ENCODE peak calls at places on chromosome 10, in eight cellular contexts. D, E, W, B, Z, T, I and F are unnamed samples.

GRCh38 chr10:133388973-133389818 is 4.8 kb upstream of the MTG1 start:
- DNase-seq in Z (no peak), D (no peak), I (no peak), B (peak; percentile 53), W (no peak), E (peak; percentile 45), T (no peak), F (peak; percentile 62)

GRCh38 chr10:13396369-13396768 is 48.3 kb upstream of the SEPHS1 start:
- DNase-seq in T (no peak), Z (no peak), D (no peak), E (no peak), B (no peak), W (no peak), I (no peak), F (no peak)

GRCh38 chr10:75246506-75246905 is 10.7 kb upstream of the COMTD1 start:
- DNase-seq in T (no peak), B (no peak), E (no peak), W (no peak), Z (no peak), I (no peak), D (no peak), F (no peak)

GRCh38 chr10:89043052-89043451 is 52.5 kb downstream of the FAS start:
- DNase-seq in D (no peak), Z (no peak), B (no peak), I (no peak), W (no peak), T (no peak), E (no peak), F (no peak)

GRCh38 chr10:80517416-80518142 is 20.1 kb upstream of the SH2D4B start:
- DNase-seq in T (no peak), Z (no peak), B (no peak), I (no peak), D (no peak), E (no peak), W (no peak), F (no peak)

GRCh38 chr10:93290661-93291354 is 191.3 kb downstream of the MYOF start:
- DNase-seq in B (no peak), I (no peak), W (no peak), E (no peak), Z (no peak), T (no peak), D (no peak), F (no peak)

GRCh38 chr10:2144584-2144983 is 407.3 kb upstream of the ADARB2 start:
- DNase-seq in D (no peak), T (no peak), W (no peak), B (no peak), E (no peak), I (no peak), Z (no peak), F (no peak)

GRCh38 chr10:8242295-8242872 is 187.9 kb downstream of the GATA3 start:
- DNase-seq in E (no peak), D (no peak), I (no peak), T (no peak), W (no peak), Z (no peak), B (no peak), F (no peak)

GRCh38 chr10:77648472-77648871 is 10.9 kb upstream of the KCNMA1 start:
- DNase-seq in T (no peak), E (no peak), I (no peak), W (no peak), D (no peak), B (no peak), Z (no peak), F (no peak)

GRCh38 chr10:91983403-91983802 is 59.8 kb downstream of the BTAF1 start:
- DNase-seq in B (no peak), I (no peak), W (no peak), E (no peak), T (no peak), Z (no peak), D (no peak), F (no peak)

GRCh38 chr10:89129850-89130396 is 77.2 kb downstream of the CH25H start:
- DNase-seq in W (no peak), T (no peak), Z (no peak), B (no peak), D (peak; percentile 25), I (no peak), E (no peak), F (no peak)

GRCh38 chr10:22615819-22616499 is 98.4 kb downstream of the PIP4K2A start:
- DNase-seq in E (no peak), T (no peak), Z (no peak), B (peak; percentile 67), D (peak; percentile 35), W (no peak), I (no peak), F (peak; percentile 45)

GRCh38 chr10:119693262-119693957 is 32.4 kb upstream of the INPP5F start:
- DNase-seq in I (no peak), T (no peak), B (no peak), E (no peak), Z (no peak), D (no peak), W (no peak), F (no peak)

GRCh38 chr10:63273575-63273974 is 140.4 kb downstream of the NRBF2 start:
- DNase-seq in Z (no peak), E (no peak), W (no peak), D (no peak), B (no peak), I (no peak), T (no peak), F (no peak)

GRCh38 chr10:13904053-13904452 is 317.3 kb downstream of the PRPF18 start:
- DNase-seq in Z (no peak), B (peak; percentile 56), I (no peak), D (peak; percentile 25), W (no peak), T (no peak), E (peak; percentile 47), F (no peak)

GRCh38 chr10:63466168-63466935 is 575 bp upstream of the JMJD1C start:
- DNase-seq in I (peak; percentile 70), B (peak; percentile 76), W (peak; percentile 69), D (peak; percentile 43), T (no peak), Z (peak; percentile 16), E (no peak), F (no peak)

GRCh38 chr10:7872041-7872442 is 53.7 kb downstream of the TAF3 start:
- DNase-seq in Z (no peak), D (no peak), I (peak; percentile 31), E (peak; percentile 22), W (no peak), B (no peak), T (no peak), F (no peak)

GRCh38 chr10:43198682-43199005 is 60.4 kb downstream of the CSGALNACT2 start:
- DNase-seq in W (no peak), B (peak; percentile 37), D (no peak), E (peak; percentile 19), I (no peak), Z (no peak), T (no peak), F (no peak)

GRCh38 chr10:102280397-102281015 is 35.2 kb downstream of the GBF1 start:
- DNase-seq in Z (no peak), W (no peak), T (no peak), E (no peak), D (peak; percentile 64), I (no peak), B (no peak), F (no peak)

GRCh38 chr10:102279104-102279503 is 33.8 kb downstream of the GBF1 start:
- DNase-seq in B (no peak), D (no peak), Z (no peak), W (no peak), T (no peak), I (no peak), E (no peak), F (no peak)

GRCh38 chr10:102283488-102283887 is 38.2 kb downstream of the GBF1 start:
- DNase-seq in W (no peak), Z (no peak), D (no peak), T (no peak), E (no peak), B (no peak), I (no peak), F (no peak)

GRCh38 chr10:102283890-102284289 is 38.6 kb downstream of the GBF1 start:
- DNase-seq in W (no peak), B (no peak), T (no peak), D (no peak), E (no peak), I (no peak), Z (no peak), F (no peak)

DNA sequence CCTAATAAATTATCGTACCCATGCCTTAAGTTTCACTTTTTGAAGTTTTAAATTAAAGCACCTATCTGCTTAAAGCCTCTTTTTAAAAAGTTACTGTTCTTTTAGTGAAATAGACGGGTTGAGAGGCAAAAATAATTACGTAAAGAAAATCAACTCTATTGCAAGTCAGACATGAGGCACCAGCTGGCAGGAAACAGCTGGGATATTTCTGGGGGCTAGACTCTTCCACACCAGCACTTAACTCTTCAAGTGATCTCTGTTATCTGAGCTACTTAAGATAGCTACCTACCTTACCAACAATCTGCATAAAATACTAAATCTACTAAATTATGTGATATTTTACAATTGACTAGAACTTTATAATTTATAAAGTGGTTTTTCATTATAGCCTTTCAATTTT is 35.8 kb downstream of the GBF1 start:
- DNase-seq in W (no peak), T (no peak), Z (no peak), E (no peak), I (no peak), B (no peak), D (no peak), F (no peak)
- H3K4me3 ChIP-seq in W (peak overlapping the region; percentile 31), T (no peak overlapping the region), Z (no peak overlapping the region), E (no peak overlapping the region), I (no peak overlapping the region), B (peak overlapping the region; percentile 46), D (peak overlapping the region; percentile 40), F (no peak overlapping the region)

GRCh38 chr10:11237571-11237970 is 219.9 kb downstream of the CELF2 start:
- DNase-seq in W (no peak), I (no peak), D (no peak), B (no peak), T (no peak), Z (no peak), E (no peak), F (no peak)
- H3K4me3 ChIP-seq in W (no peak overlapping the region), I (no peak overlapping the region), D (no peak overlapping the region), B (no peak overlapping the region), T (no peak overlapping the region), Z (no peak overlapping the region), E (no peak overlapping the region), F (no peak overlapping the region)

GRCh38 chr10:18404530-18404929 is 246.9 kb downstream of the NSUN6 start:
- DNase-seq in D (no peak), I (no peak), Z (no peak), W (no peak), E (no peak), T (no peak), B (no peak), F (no peak)
- H3K4me3 ChIP-seq in D (no peak overlapping the region), I (no peak overlapping the region), Z (no peak overlapping the region), W (no peak overlapping the region), E (no peak overlapping the region), T (no peak overlapping the region), B (no peak overlapping the region), F (no peak overlapping the region)

DNA sequence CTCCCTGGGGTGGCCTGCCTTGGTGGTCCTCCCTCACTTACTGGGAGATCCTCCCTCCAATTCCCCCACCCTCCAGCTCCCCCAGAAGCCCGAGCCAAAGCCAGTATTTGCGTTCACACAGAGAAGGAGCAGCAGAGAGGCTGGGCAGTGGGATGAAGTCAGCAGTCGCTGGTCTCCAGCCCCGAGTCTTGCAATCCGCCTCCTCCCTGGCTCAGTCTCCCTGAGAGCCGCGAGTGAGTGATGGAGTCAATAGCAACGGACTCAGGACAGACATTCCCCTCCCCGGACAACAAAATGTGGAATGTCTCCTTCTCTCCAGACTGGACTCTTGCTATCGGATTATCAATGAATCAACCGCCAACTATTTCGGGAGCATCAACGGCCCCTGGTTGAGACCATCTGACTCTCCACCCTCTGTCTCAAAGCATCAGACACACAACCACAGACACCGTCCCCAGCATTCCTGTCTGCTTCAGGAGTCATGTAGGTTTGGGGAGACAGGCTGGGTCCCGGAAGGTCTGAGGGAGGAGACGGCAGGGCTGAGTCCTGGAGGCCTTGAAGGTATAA is 178.4 kb downstream of the SH3PXD2A start:
- DNase-seq in D (peak; percentile 61), E (no peak), W (peak; percentile 91), B (peak; percentile 82), Z (no peak), I (no peak), T (peak; percentile 54), F (no peak)
- H3K4me3 ChIP-seq in D (no peak overlapping the region), E (no peak overlapping the region), W (no peak overlapping the region), B (no peak overlapping the region), Z (no peak overlapping the region), I (no peak overlapping the region), T (peak overlapping the region; percentile 36), F (no peak overlapping the region)